ENCODE peak calls at places on chromosomes 1 and 21, in ten cellular contexts. T, L, K, V, X, F, I, D, A and Z are unnamed samples.

GRCh38 chr1:107048255-107048654 is 8.2 kb upstream of the PRMT6 start:
- DNase-seq in D (no peak), A (no peak), L (no peak), K (no peak), F (no peak), T (no peak), X (no peak), V (no peak), I (no peak), Z (no peak)

GRCh38 chr21:39125752-39126485 is 57.3 kb downstream of the PSMG1 start:
- DNase-seq in V (peak; percentile 78), I (no peak), X (peak; percentile 83), K (no peak), L (peak; percentile 67), F (peak; percentile 45), D (peak; percentile 86), A (peak; percentile 84), T (peak; percentile 78), Z (peak; percentile 68)

GRCh38 chr1:15355968-15356621 is 53.6 kb upstream of the EFHD2 start:
- DNase-seq in X (peak; percentile 86), D (no peak), I (no peak), K (no peak), A (peak; percentile 43), V (peak; percentile 61), F (peak; percentile 92), T (no peak), L (peak; percentile 93), Z (no peak)

GRCh38 chr1:154941332-154941995 is 4.9 kb upstream of the PMVK start:
- DNase-seq in K (peak; percentile 34), V (no peak), L (no peak), A (no peak), D (peak; percentile 69), F (no peak), X (no peak), T (peak; percentile 78), I (no peak), Z (no peak)

GRCh38 chr1:52253421-52253820 is 111.5 kb downstream of the ZFYVE9 start:
- DNase-seq in L (no peak), V (no peak), I (no peak), A (no peak), X (no peak), T (no peak), K (peak; percentile 23), F (no peak), D (no peak), Z (no peak)

GRCh38 chr1:92479587-92479986 is 7.1 kb downstream of the GFI1 start:
- DNase-seq in L (no peak), A (no peak), X (no peak), F (no peak), K (no peak), V (no peak), T (no peak), I (no peak), D (no peak), Z (no peak)

GRCh38 chr1:26295194-26296138 is 11.0 kb downstream of the UBXN11 start:
- DNase-seq in L (no peak), X (no peak), D (no peak), F (no peak), T (no peak), V (no peak), A (no peak), K (no peak), I (no peak), Z (no peak)

GRCh38 chr1:110756506-110756905 is 81.8 kb upstream of the KCNA3 start:
- DNase-seq in I (no peak), T (no peak), L (no peak), F (no peak), V (no peak), K (no peak), X (no peak), D (no peak), A (no peak), Z (no peak)

GRCh38 chr1:77506771-77507170 is 175.7 kb downstream of the ZZZ3 start:
- DNase-seq in K (no peak), X (no peak), L (no peak), D (no peak), I (no peak), A (no peak), T (no peak), V (no peak), F (no peak), Z (no peak)

GRCh38 chr1:167836197-167836596 is 77.7 kb downstream of the ADCY10 start:
- DNase-seq in K (no peak), V (no peak), L (no peak), D (no peak), T (no peak), A (no peak), F (no peak), I (no peak), X (no peak), Z (no peak)

GRCh38 chr1:167829868-167830267 is 84.1 kb downstream of the ADCY10 start:
- DNase-seq in I (no peak), F (no peak), L (peak; percentile 31), A (no peak), D (no peak), T (no peak), K (no peak), X (no peak), V (no peak), Z (no peak)

GRCh38 chr1:167833904-167834303 is 80.0 kb downstream of the ADCY10 start:
- DNase-seq in T (no peak), X (no peak), I (no peak), K (no peak), L (no peak), D (no peak), F (no peak), A (no peak), V (no peak), Z (no peak)

GRCh38 chr1:167837334-167837733 is 76.6 kb downstream of the ADCY10 start:
- DNase-seq in A (no peak), F (no peak), T (no peak), K (no peak), V (no peak), D (no peak), I (no peak), X (no peak), L (no peak), Z (no peak)

GRCh38 chr1:167832693-167833092 is 81.2 kb downstream of the ADCY10 start:
- DNase-seq in T (no peak), F (no peak), L (no peak), K (peak; percentile 47), V (no peak), A (no peak), X (no peak), D (peak; percentile 74), I (no peak), Z (no peak)
- H3K9ac ChIP-seq in T (no peak overlapping the region), F (no peak overlapping the region), L (no peak overlapping the region), K (no peak overlapping the region), V (no peak overlapping the region), A (no peak overlapping the region), X (no peak overlapping the region), D (no peak overlapping the region), I (no peak overlapping the region), Z (no peak overlapping the region)

GRCh38 chr1:48018799-48019198 is 21.6 kb upstream of the TRABD2B start:
- DNase-seq in I (no peak), F (no peak), K (no peak), T (no peak), V (no peak), L (no peak), A (peak; percentile 27), D (peak; percentile 44), X (no peak), Z (no peak)
- H3K4me3 ChIP-seq in I (no peak overlapping the region), F (no peak overlapping the region), K (no peak overlapping the region), T (no peak overlapping the region), V (no peak overlapping the region), L (no peak overlapping the region), A (no peak overlapping the region), D (no peak overlapping the region), X (no peak overlapping the region), Z (no peak overlapping the region)

GRCh38 chr21:21182401-21182800 is 184.2 kb downstream of the NCAM2 start:
- DNase-seq in X (no peak), F (no peak), I (no peak), L (no peak), T (no peak), A (no peak), D (no peak), K (no peak), V (no peak), Z (no peak)

GRCh38 chr21:21177353-21177986 is 179.3 kb downstream of the NCAM2 start:
- DNase-seq in I (no peak), X (no peak), V (no peak), F (no peak), A (no peak), T (no peak), L (no peak), K (no peak), D (no peak), Z (no peak)

GRCh38 chr21:21183092-21183491 is 184.9 kb downstream of the NCAM2 start:
- DNase-seq in X (no peak), L (peak; percentile 25), A (no peak), D (no peak), V (peak; percentile 17), K (no peak), F (no peak), I (no peak), T (no peak), Z (no peak)

GRCh38 chr21:21175798-21176334 is 177.7 kb downstream of the NCAM2 start:
- DNase-seq in V (no peak), X (no peak), D (no peak), F (no peak), I (no peak), K (no peak), L (no peak), A (no peak), T (no peak), Z (no peak)

DNA sequence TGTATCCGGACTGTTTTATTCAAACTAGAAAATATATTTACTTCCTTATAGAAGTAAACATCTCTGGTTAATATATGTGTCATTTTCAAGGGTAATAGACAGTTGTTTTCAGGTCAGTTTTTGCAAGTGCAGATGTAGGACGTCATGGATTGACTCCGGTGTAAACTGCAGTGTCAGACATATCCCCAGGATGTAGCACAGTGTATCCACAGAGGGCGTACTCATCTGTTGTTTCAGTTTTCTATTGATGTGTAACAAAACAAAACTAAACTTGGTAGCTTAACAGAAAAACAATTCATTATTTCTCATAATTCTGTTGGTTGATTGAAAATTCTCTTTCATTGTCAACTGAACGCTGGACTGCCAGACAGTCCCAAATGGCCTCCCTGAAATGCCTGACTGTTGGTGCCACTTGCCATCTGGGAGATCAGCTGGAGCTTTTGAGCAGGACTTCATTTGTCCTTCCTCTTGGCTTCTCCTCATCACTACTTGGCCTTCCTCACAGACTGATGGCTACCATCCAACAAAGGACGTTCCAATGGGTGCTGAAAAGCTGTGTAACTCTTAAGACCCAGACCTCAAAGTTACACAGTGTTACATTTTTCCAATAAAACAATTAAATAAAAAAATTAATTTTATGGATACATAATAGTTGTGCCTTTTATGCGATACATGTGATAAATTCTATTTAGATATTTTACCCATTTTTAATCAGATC is 181.6 kb downstream of the NCAM2 start:
- DNase-seq in K (no peak), A (no peak), V (no peak), X (no peak), D (no peak), L (no peak), I (no peak), T (no peak), F (no peak), Z (no peak)
- H3K9me3 ChIP-seq in K (no peaks in the 10 kb centered on the region), A (no peaks in the 10 kb centered on the region), V (no peaks in the 10 kb centered on the region), X (peaks cover 4% of the 10 kb centered on the region), D (no peaks in the 10 kb centered on the region), L (no peaks in the 10 kb centered on the region), I (no peaks in the 10 kb centered on the region), T (no peaks in the 10 kb centered on the region), F (peaks cover 12% of the 10 kb centered on the region), Z (no peaks in the 10 kb centered on the region)

DNA sequence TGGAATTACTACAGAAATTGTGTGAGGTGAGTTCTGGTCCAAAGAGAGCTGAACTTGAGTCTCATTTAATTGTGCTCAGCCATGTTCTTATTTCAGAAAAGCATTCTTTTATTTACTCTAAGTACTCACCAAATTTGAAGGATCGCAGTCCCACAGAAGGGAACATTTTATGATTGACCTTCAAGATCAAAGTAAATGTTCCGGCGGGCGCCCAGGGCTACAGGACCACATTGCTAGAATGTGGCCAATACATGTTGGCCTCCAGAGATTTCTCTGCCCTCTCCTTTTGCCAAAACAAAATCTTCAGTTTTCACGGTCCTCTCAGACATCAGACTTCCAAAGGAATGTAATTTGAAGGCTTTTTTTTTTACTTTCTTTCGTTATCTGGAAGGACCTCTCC is 237.8 kb downstream of the FMN2 start:
- DNase-seq in T (no peak), F (no peak), A (no peak), V (no peak), I (no peak), L (no peak), K (no peak), X (no peak), D (no peak), Z (no peak)
- H3K9ac ChIP-seq in T (no peak overlapping the region), F (no peak overlapping the region), A (no peak overlapping the region), V (no peak overlapping the region), I (no peak overlapping the region), L (no peak overlapping the region), K (no peak overlapping the region), X (no peak overlapping the region), D (no peak overlapping the region), Z (no peak overlapping the region)